ENCODE peak calls at places on chromosome 1, in six cellular contexts. B, G, D, A, C and H are unnamed samples.

GRCh38 chr1:59765036-59765730 is 49.6 kb upstream of the HOOK1 start:
- DNase-seq in B (no peak), G (no peak), D (no peak), A (no peak), C (peak), H (no peak)

GRCh38 chr1:12134716-12135115 is 32.1 kb upstream of the TNFRSF1B start:
- DNase-seq in B (no peak), G (no peak), D (no peak), A (no peak), C (no peak), H (no peak)

GRCh38 chr1:19651141-19651737 is 7.1 kb downstream of the NBL1 start:
- DNase-seq in B (peak), G (peak), D (peak), A (peak), C (no peak), H (no peak)

GRCh38 chr1:54885863-54886723 is 902 bp downstream of the DHCR24 start:
- DNase-seq in B (no peak), G (peak), D (peak), A (no peak), C (no peak), H (no peak)

GRCh38 chr1:36754366-36754765 is 271.7 kb upstream of the CSF3R start:
- DNase-seq in B (no peak), G (no peak), D (no peak), A (no peak), C (no peak), H (no peak)

GRCh38 chr1:211741799-211742198 is 66.4 kb upstream of the NEK2 start:
- DNase-seq in B (no peak), G (no peak), D (no peak), A (no peak), C (no peak), H (no peak)

GRCh38 chr1:198656500-198656932 is 17.7 kb downstream of the PTPRC start:
- DNase-seq in B (no peak), G (no peak), D (peak), A (no peak), C (no peak), H (peak)

GRCh38 chr1:101526813-101527212 is 290.0 kb downstream of the S1PR1 start:
- DNase-seq in B (no peak), G (no peak), D (no peak), A (no peak), C (no peak), H (no peak)

GRCh38 chr1:218658899-218659298 is 313.8 kb downstream of the TGFB2 start:
- DNase-seq in B (peak), G (no peak), D (no peak), A (no peak), C (no peak), H (no peak)

GRCh38 chr1:42931108-42931539 is 27.5 kb downstream of the SLC2A1 start:
- DNase-seq in B (peak), G (peak), D (no peak), A (peak), C (no peak), H (peak)

GRCh38 chr1:218344814-218345672 is at the start of gene TGFB2:
- DNase-seq in B (peak), G (peak), D (peak), A (peak), C (no peak), H (peak)

GRCh38 chr1:116572079-116572478 is 1.3 kb upstream of the CD58 start:
- DNase-seq in B (no peak), G (no peak), D (no peak), A (no peak), C (no peak), H (no peak)

GRCh38 chr1:87325982-87326738 is 2.5 kb upstream of the LMO4 start:
- DNase-seq in B (peak), G (peak), D (peak), A (peak), C (no peak), H (peak)

GRCh38 chr1:89546934-89547562 is 22.4 kb downstream of the LRRC8B start:
- DNase-seq in B (no peak), G (no peak), D (no peak), A (no peak), C (no peak), H (no peak)

GRCh38 chr1:202270871-202271326 is 70.8 kb downstream of the UBE2T start:
- DNase-seq in B (no peak), G (peak), D (no peak), A (no peak), C (no peak), H (no peak)

GRCh38 chr1:94947453-94947852 is 20.5 kb upstream of the CNN3 start:
- DNase-seq in B (peak), G (no peak), D (no peak), A (peak), C (no peak), H (no peak)